ENCODE peak calls at places on chromosomes 12 and 14, in nine cellular contexts. G is cardiac muscle cell, S is left ventricle myocardium inferior, F is right lobe of liver, U is colonic mucosa, O is epithelial cell of esophagus, B is brain microvascular endothelial cell, K is A673, D is GM23338. P is an unnamed sample.

GRCh38 chr14:22689186-22689585 is 45.0 kb upstream of the OR6J1 start:
- DNase-seq in S (no peak), B (peak; percentile 90), G (peak; percentile 90), U (peak; percentile 28), D (no peak), F (no peak), O (peak; percentile 97), K (peak; percentile 80), P (peak; percentile 88)

GRCh38 chr12:126067930-126068329 is 1002.7 kb downstream of the AACS start:
- DNase-seq in D (no peak), G (no peak), B (no peak), F (no peak), O (no peak), K (no peak), S (no peak), U (no peak), P (no peak)

GRCh38 chr12:132954471-132955048 is 1.5 kb downstream of the ZNF605 start:
- DNase-seq in D (no peak), O (no peak), F (no peak), G (no peak), S (no peak), U (no peak), K (peak; percentile 11), B (no peak), P (peak; percentile 3)

GRCh38 chr14:99751539-99752485 is 41.4 kb upstream of the EML1 start:
- DNase-seq in U (no peak), G (no peak), F (peak; percentile 22), B (no peak), K (no peak), D (no peak), O (no peak), S (peak; percentile 11), P (peak; percentile 43)

GRCh38 chr14:38209572-38210159 is 2.0 kb downstream of the SSTR1 start:
- DNase-seq in D (peak; percentile 33), F (peak; percentile 30), K (peak; percentile 25), B (no peak), O (no peak), G (peak; percentile 16), U (no peak), S (no peak), P (peak; percentile 40)

GRCh38 chr12:108784270-108784669 is 53.0 kb upstream of the CORO1C start:
- DNase-seq in U (no peak), O (peak; percentile 18), S (no peak), K (no peak), F (no peak), B (no peak), D (peak; percentile 34), G (no peak), P (no peak)

GRCh38 chr14:43399289-43399688 is 1107.8 kb downstream of the FSCB start:
- DNase-seq in B (no peak), O (no peak), S (no peak), K (no peak), G (no peak), D (no peak), F (no peak), U (no peak), P (no peak)

GRCh38 chr12:92696240-92696639 is 6.5 kb upstream of the PLEKHG7 start:
- DNase-seq in G (peak; percentile 85), K (peak; percentile 9), U (peak; percentile 24), F (peak; percentile 32), O (no peak), S (peak; percentile 43), B (no peak), D (no peak), P (peak; percentile 63)

GRCh38 chr12:111405856-111406473 is at the start of gene SH2B3:
- DNase-seq in K (no peak), S (no peak), B (no peak), G (no peak), D (no peak), F (no peak), U (peak; percentile 34), O (peak; percentile 60), P (peak; percentile 60)

GRCh38 chr14:72457641-72458040 is 436.3 kb downstream of the DPF3 start:
- DNase-seq in U (no peak), B (peak; percentile 90), K (no peak), O (peak; percentile 62), S (no peak), D (no peak), F (no peak), G (peak; percentile 50), P (peak; percentile 76)

GRCh38 chr12:54126696-54127537 is 61.9 kb downstream of the SMUG1 start:
- DNase-seq in F (peak; percentile 34), G (no peak), D (peak; percentile 77), B (no peak), O (no peak), U (peak; percentile 52), S (peak; percentile 66), K (peak; percentile 77), P (peak; percentile 53)

GRCh38 chr14:24331731-24332093 is 3.2 kb downstream of the ADCY4 start:
- DNase-seq in U (no peak), D (no peak), F (peak; percentile 23), K (no peak), B (no peak), O (no peak), G (no peak), S (no peak), P (no peak)

GRCh38 chr14:96117101-96117897 is 78.1 kb downstream of the C14orf132 start:
- DNase-seq in U (no peak), O (peak; percentile 66), F (no peak), D (no peak), S (no peak), B (no peak), G (peak; percentile 27), K (peak; percentile 56), P (no peak)

GRCh38 chr14:73815849-73816816 is 35.5 kb upstream of the PTGR2 start:
- DNase-seq in G (no peak), D (no peak), O (no peak), S (no peak), B (no peak), K (no peak), U (no peak), F (no peak), P (no peak)

GRCh38 chr12:57491393-57492280 is 3.8 kb downstream of the MARS1 start:
- DNase-seq in U (no peak), F (no peak), O (no peak), S (no peak), B (no peak), K (peak; percentile 52), G (no peak), D (peak; percentile 24), P (no peak)

GRCh38 chr12:128338344-128338743 is 71.4 kb downstream of the TMEM132C start:
- DNase-seq in D (peak; percentile 0), K (no peak), U (no peak), O (no peak), S (no peak), F (no peak), B (no peak), G (no peak), P (no peak)

GRCh38 chr12:33251548-33251947 is 188.1 kb downstream of the SYT10 start:
- DNase-seq in G (no peak), D (no peak), K (no peak), S (no peak), F (no peak), U (no peak), B (no peak), O (no peak), P (no peak)

GRCh38 chr14:25400607-25401206 is 350.8 kb upstream of the STXBP6 start:
- DNase-seq in B (peak; percentile 43), U (peak; percentile 75), K (peak; percentile 79), O (peak; percentile 61), D (peak; percentile 83), G (peak; percentile 44), S (no peak), F (no peak), P (peak; percentile 56)

GRCh38 chr12:50934371-50934851 is 17.9 kb upstream of the HIGD1C start:
- DNase-seq in O (peak; percentile 30), S (no peak), D (no peak), B (no peak), F (no peak), K (no peak), G (peak; percentile 37), U (no peak), P (no peak)

GRCh38 chr14:93402951-93403350 is 27.8 kb upstream of the UNC79 start:
- DNase-seq in U (no peak), S (no peak), G (no peak), O (no peak), B (no peak), K (no peak), D (peak; percentile 24), F (no peak), P (no peak)

GRCh38 chr14:94485944-94486841 is 10.2 kb upstream of the SERPINA9 start:
- DNase-seq in K (peak; percentile 61), G (peak; percentile 67), F (peak; percentile 76), S (peak; percentile 27), D (peak; percentile 94), O (peak; percentile 52), B (peak; percentile 25), U (peak; percentile 28), P (peak; percentile 66)

GRCh38 chr12:3242199-3242863 is 165.2 kb downstream of the TSPAN9 start:
- DNase-seq in O (peak; percentile 7), B (no peak), S (peak; percentile 78), G (no peak), U (no peak), F (peak; percentile 37), D (no peak), K (no peak), P (no peak)

GRCh38 chr12:77720258-77720657 is 110.4 kb upstream of the NAV3 start:
- DNase-seq in F (no peak), K (peak; percentile 75), S (no peak), B (no peak), O (peak; percentile 24), G (no peak), D (peak; percentile 24), U (no peak), P (no peak)
- TF ChIP-seq CTCF in F (no peak), K (peak; percentile 55), S (no peak), B (peak; percentile 58), O (peak; percentile 41), G (peak; percentile 32), D (no peak), U (no peak), P (peak; percentile 44)

GRCh38 chr12:124868252-124868965 is 4.7 kb upstream of the SCARB1 start:
- DNase-seq in B (no peak), O (no peak), D (no peak), F (no peak), G (no peak), K (no peak), U (no peak), S (no peak), P (no peak)
- H3K4me3 ChIP-seq in B (no peak overlapping the region), O (no peak overlapping the region), D (no peak overlapping the region), F (no peak overlapping the region), G (no peak overlapping the region), K (no peak overlapping the region), U (no peak overlapping the region), S (no peak overlapping the region), P (no peak overlapping the region)

GRCh38 chr12:6919588-6919987 is 5.2 kb downstream of the ENO2 start:
- DNase-seq in G (no peak), U (no peak), O (peak; percentile 82), S (no peak), B (no peak), F (no peak), K (no peak), D (no peak), P (no peak)
- TF ChIP-seq CTCF in G (no peak), U (no peak), O (no peak), S (no peak), B (no peak), F (no peak), K (peak; percentile 17), D (peak; percentile 40), P (no peak)

DNA sequence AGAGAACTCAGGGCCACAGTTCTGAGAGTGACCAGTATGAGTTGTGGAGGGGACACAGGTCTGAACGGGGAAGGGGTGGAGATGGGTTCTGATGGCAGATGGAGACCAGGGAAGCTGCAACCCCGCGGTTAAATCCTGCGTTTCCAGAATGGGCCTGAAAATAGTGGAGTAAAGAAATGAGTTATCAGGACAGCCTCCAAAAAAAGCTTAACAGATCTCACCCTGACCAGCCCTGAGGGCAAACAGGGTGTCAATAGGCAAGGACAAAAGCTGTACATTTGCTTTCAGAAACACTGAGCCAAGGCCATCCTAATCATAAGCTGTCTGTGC is 555 bp upstream of the RTN1 start:
- DNase-seq in O (no peak), S (no peak), F (no peak), G (no peak), D (no peak), K (no peak), B (no peak), U (no peak), P (no peak)
- H3K4me3 ChIP-seq in O (peak overlapping the region; percentile 34), S (peak overlapping the region; percentile 72), F (peak overlapping the region; percentile 41), G (peak overlapping the region; percentile 42), D (peak overlapping the region; percentile 78), K (peak overlapping the region; percentile 61), B (peak overlapping the region; percentile 50), U (peak overlapping the region; percentile 52), P (peak overlapping the region; percentile 58)

P was measured in AG10803.